ENCODE peak calls at places on chromosomes 3 and 15, in eight cellular contexts. F is transverse colon, X is spleen, K is HCT116, C is GM23338, G is HL-60, I is stomach, R is HepG2. J is an unnamed sample.

GRCh38 chr3:71532639-71533395 is 50.7 kb downstream of the FOXP1 start:
- DNase-seq in F (peak; percentile 25), X (no peak), K (no peak), C (no peak), G (no peak), I (no peak), R (no peak), J (no peak)

GRCh38 chr15:60324706-60325438 is 72.9 kb downstream of the ANXA2 start:
- DNase-seq in F (no peak), X (no peak), K (no peak), C (no peak), G (no peak), I (no peak), R (no peak), J (no peak)

GRCh38 chr3:151468284-151468917 is 7.5 kb upstream of the IGSF10 start:
- DNase-seq in F (peak; percentile 31), X (no peak), K (peak; percentile 73), C (peak; percentile 94), G (peak; percentile 65), I (peak; percentile 48), R (peak; percentile 63), J (no peak)

GRCh38 chr3:16474304-16474703 is 39.2 kb downstream of the RFTN1 start:
- DNase-seq in F (no peak), X (no peak), K (no peak), C (no peak), G (no peak), I (no peak), R (no peak), J (no peak)

GRCh38 chr3:134600166-134600670 is 50.6 kb downstream of the KY start:
- DNase-seq in F (no peak), X (no peak), K (no peak), C (no peak), G (no peak), I (no peak), R (no peak), J (no peak)

GRCh38 chr3:4994144-4994730 is 15.0 kb downstream of the BHLHE40 start:
- DNase-seq in F (no peak), X (no peak), K (peak; percentile 56), C (no peak), G (no peak), I (no peak), R (no peak), J (no peak)

GRCh38 chr15:45253330-45253729 is 1.3 kb downstream of the SLC28A2 start:
- DNase-seq in F (no peak), X (no peak), K (no peak), C (peak; percentile 70), G (no peak), I (no peak), R (no peak), J (no peak)

GRCh38 chr3:135140543-135140942 is 345.5 kb downstream of the EPHB1 start:
- DNase-seq in F (no peak), X (no peak), K (no peak), C (no peak), G (no peak), I (no peak), R (no peak), J (no peak)

GRCh38 chr15:35058534-35059054 is 26.5 kb downstream of the NANOGP8 start:
- DNase-seq in F (no peak), X (no peak), K (no peak), C (no peak), G (no peak), I (no peak), R (no peak), J (no peak)

GRCh38 chr3:39005295-39005694 is 46.4 kb downstream of the SCN11A start:
- DNase-seq in F (no peak), X (no peak), K (no peak), C (no peak), G (no peak), I (no peak), R (no peak), J (no peak)

GRCh38 chr3:148932976-148933375 is 58.4 kb upstream of the GYG1 start:
- DNase-seq in F (no peak), X (no peak), K (no peak), C (no peak), G (no peak), I (no peak), R (no peak), J (no peak)

GRCh38 chr15:69609176-69609575 is 156.6 kb downstream of the RPLP1 start:
- DNase-seq in F (no peak), X (no peak), K (no peak), C (no peak), G (no peak), I (no peak), R (no peak), J (no peak)

GRCh38 chr15:51060058-51060598 is 34.6 kb downstream of the TNFAIP8L3 start:
- DNase-seq in F (no peak), X (no peak), K (no peak), C (no peak), G (no peak), I (no peak), R (peak; percentile 95), J (no peak)

GRCh38 chr3:195929452-195929851 is 21.1 kb upstream of the TNK2 start:
- DNase-seq in F (no peak), X (no peak), K (no peak), C (peak; percentile 42), G (no peak), I (no peak), R (peak; percentile 12), J (peak; percentile 24)

GRCh38 chr3:10563396-10563795 is 58.0 kb upstream of the ATP2B2 start:
- DNase-seq in F (no peak), X (no peak), K (no peak), C (no peak), G (no peak), I (no peak), R (no peak), J (peak; percentile 19)

GRCh38 chr3:160330111-160330510 is 68.9 kb downstream of the IFT80 start:
- DNase-seq in F (no peak), X (no peak), K (no peak), C (no peak), G (no peak), I (no peak), R (no peak), J (no peak)

GRCh38 chr3:141368062-141368924 is at the start of gene ZBTB38:
- DNase-seq in F (peak; percentile 93), X (peak; percentile 87), K (peak; percentile 95), C (peak; percentile 87), G (no peak), I (peak; percentile 93), R (peak; percentile 97), J (peak; percentile 94)
- TF ChIP-seq POLR2AphosphoS5 in F (no peak), X (peak; percentile 76), K (peak; percentile 80), C (no peak), G (no peak), I (peak; percentile 86), R (peak; percentile 88), J (peak; percentile 72)

GRCh38 chr15:25784876-25785642 is 78.1 kb downstream of the ATP10A start:
- DNase-seq in F (no peak), X (no peak), K (no peak), C (no peak), G (no peak), I (no peak), R (no peak), J (peak; percentile 65)

GRCh38 chr15:25785643-25786029 is 77.5 kb downstream of the ATP10A start:
- DNase-seq in F (no peak), X (no peak), K (no peak), C (no peak), G (no peak), I (no peak), R (no peak), J (no peak)

GRCh38 chr15:25784141-25784540 is 79.0 kb downstream of the ATP10A start:
- DNase-seq in F (no peak), X (no peak), K (no peak), C (no peak), G (no peak), I (no peak), R (no peak), J (peak; percentile 34)

GRCh38 chr15:25783134-25783533 is 80.0 kb downstream of the ATP10A start:
- DNase-seq in F (no peak), X (no peak), K (no peak), C (no peak), G (no peak), I (no peak), R (no peak), J (no peak)

DNA sequence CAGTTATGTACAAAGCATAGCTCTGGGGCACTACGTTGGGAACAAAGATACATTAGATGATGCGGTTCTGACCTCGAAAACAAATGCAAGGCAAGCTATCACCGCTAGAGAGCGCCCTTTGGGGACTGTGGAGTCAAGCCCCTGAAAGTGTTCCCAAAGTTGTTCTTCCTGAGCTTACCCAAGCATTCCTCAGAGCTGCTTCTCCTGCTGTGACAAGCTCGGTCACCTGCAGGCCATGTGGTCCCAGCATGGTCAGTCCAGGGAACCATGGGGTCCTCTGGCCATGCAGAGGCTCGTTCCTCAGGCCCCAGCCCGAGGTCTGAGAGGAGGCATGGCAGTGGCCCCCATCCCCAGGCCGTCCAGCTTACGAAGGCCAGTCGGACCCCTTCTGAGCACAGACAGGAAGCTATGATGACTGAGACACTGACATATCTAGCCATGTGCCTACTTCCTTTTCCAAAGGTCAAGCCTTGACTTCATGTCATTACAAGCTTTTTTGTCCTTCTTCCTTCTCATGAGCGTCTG is 79.5 kb downstream of the ATP10A start:
- DNase-seq in F (no peak), X (no peak), K (no peak), C (peak; percentile 88), G (no peak), I (no peak), R (no peak), J (no peak)
- TF ChIP-seq CTCF in F (peak; percentile 11), X (no peak), K (peak; percentile 8), C (peak; percentile 80), G (no peak), I (peak; percentile 20), R (peak; percentile 40), J (no peak)

DNA sequence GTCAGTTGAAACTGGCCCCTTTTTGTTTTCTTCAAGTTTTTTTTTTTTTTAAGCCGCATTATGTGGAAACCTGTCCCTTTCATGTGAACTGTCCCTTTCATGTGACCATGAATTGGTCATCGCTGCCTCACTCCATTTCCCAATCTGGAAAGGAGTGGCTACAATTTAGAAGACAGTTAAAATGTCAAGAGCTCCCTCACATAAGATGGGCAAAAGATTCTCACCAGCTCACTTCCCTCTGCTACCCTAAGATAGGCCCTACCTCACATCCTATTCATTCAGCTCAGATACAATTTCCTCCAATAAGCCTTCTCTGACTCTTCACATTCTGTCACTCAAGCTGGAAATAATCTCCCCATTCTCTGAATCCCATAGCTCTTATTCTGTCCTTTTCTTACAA is 111.3 kb upstream of the BCL6 start:
- DNase-seq in F (no peak), X (no peak), K (no peak), C (no peak), G (peak; percentile 29), I (no peak), R (no peak), J (no peak)
- H3K27ac ChIP-seq in F (no peak overlapping the region), X (no peak overlapping the region), K (no peak overlapping the region), C (no peak overlapping the region), G (no peak overlapping the region), I (no peak overlapping the region), R (no peak overlapping the region), J (no peak overlapping the region)

DNA sequence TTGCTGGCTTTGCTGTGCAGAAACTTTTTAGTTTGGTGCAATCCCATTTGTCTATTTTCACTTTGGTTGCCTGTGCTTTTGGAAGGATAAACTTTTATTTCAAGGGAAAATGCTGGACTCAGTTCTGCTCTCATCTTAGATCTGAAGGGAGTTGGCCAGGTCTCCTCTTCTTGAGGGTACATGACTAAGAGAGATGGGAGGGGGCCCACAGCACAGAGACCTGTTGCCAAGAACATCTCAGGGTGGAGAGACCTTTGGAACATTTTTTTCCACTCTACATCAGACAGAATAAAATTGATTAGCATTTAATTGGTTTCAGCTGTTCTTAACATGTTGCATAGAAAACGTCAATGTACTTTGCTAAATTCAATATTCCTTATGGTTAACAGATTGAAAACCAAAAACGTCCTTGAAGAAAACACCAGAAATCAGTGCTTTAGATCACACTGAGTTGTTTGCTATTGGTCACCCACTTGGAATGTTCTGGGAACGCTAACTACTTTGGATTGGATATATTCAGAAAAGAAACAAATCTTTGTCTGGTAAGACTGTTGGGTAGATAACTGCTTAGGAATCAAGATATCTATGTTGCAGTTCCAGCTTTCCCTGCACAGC is 36.4 kb upstream of the FSTL1 start:
- DNase-seq in F (no peak), X (no peak), K (no peak), C (no peak), G (no peak), I (no peak), R (no peak), J (no peak)
- TF ChIP-seq POLR2AphosphoS5 in F (no peak), X (no peak), K (no peak), C (no peak), G (no peak), I (no peak), R (no peak), J (no peak)